ENCODE peak calls at places on chromosomes 11 and 22, in seven cellular contexts. L, T, F, A, X, Z and Y are unnamed samples.

GRCh38 chr22:38724926-38725571 is 19.3 kb downstream of the GTPBP1 start:
- DNase-seq in L (no peak), T (no peak), F (no peak), A (no peak), X (no peak), Z (no peak), Y (no peak)

GRCh38 chr11:130633466-130633865 is 185.0 kb downstream of the ADAMTS15 start:
- DNase-seq in L (no peak), T (no peak), F (no peak), A (no peak), X (no peak), Z (no peak), Y (no peak)

GRCh38 chr11:82786001-82786400 is 52.3 kb upstream of the FAM181B start:
- DNase-seq in L (no peak), T (no peak), F (no peak), A (no peak), X (no peak), Z (no peak), Y (no peak)

GRCh38 chr11:69325446-69325845 is 31.5 kb downstream of the MYEOV start:
- DNase-seq in L (no peak), T (no peak), F (no peak), A (no peak), X (no peak), Z (no peak), Y (no peak)

GRCh38 chr22:25548866-25549464 is 15.5 kb upstream of the GRK3 start:
- DNase-seq in L (no peak), T (no peak), F (no peak), A (no peak), X (no peak), Z (no peak), Y (no peak)

GRCh38 chr11:27263046-27263445 is 100.0 kb downstream of the CCDC34 start:
- DNase-seq in L (peak), T (no peak), F (no peak), A (no peak), X (no peak), Z (no peak), Y (no peak)

GRCh38 chr22:21098099-21098671 is 52.4 kb downstream of the LRRC74B start:
- DNase-seq in L (no peak), T (no peak), F (no peak), A (no peak), X (no peak), Z (no peak), Y (no peak)

GRCh38 chr11:4048340-4048739 is 46.3 kb upstream of the RRM1 start:
- DNase-seq in L (no peak), T (no peak), F (no peak), A (no peak), X (no peak), Z (no peak), Y (no peak)

GRCh38 chr11:28581286-28582242 is 473.4 kb downstream of the METTL15 start:
- DNase-seq in L (no peak), T (no peak), F (no peak), A (no peak), X (no peak), Z (no peak), Y (no peak)

GRCh38 chr11:11157201-11157600 is 195.8 kb downstream of the CSNK2A3 start:
- DNase-seq in L (no peak), T (no peak), F (no peak), A (no peak), X (peak), Z (no peak), Y (peak)

GRCh38 chr11:70115778-70116177 is 37.7 kb downstream of the ANO1 start:
- DNase-seq in L (no peak), T (no peak), F (no peak), A (no peak), X (no peak), Z (no peak), Y (no peak)

GRCh38 chr11:60658409-60658808 is 41.0 kb upstream of the MS4A8 start:
- DNase-seq in L (no peak), T (no peak), F (no peak), A (peak), X (no peak), Z (no peak), Y (no peak)

GRCh38 chr11:93737904-93738612 is 3.2 kb downstream of the TAF1D start:
- DNase-seq in L (no peak), T (no peak), F (no peak), A (no peak), X (no peak), Z (no peak), Y (no peak)

GRCh38 chr22:48177591-48177990 is 1415.1 kb downstream of the TBC1D22A start:
- DNase-seq in L (no peak), T (no peak), F (no peak), A (no peak), X (no peak), Z (no peak), Y (no peak)

GRCh38 chr11:119356349-119357031 is 10.0 kb upstream of the MFRP start:
- DNase-seq in L (peak), T (no peak), F (peak), A (no peak), X (peak), Z (no peak), Y (peak)

GRCh38 chr11:9760180-9760550 is 96.3 kb downstream of the SWAP70 start:
- DNase-seq in L (peak), T (no peak), F (no peak), A (no peak), X (no peak), Z (no peak), Y (no peak)

GRCh38 chr11:126484266-126484665 is 128.8 kb downstream of the ST3GAL4 start:
- DNase-seq in L (no peak), T (no peak), F (no peak), A (no peak), X (no peak), Z (no peak), Y (no peak)

GRCh38 chr11:83147895-83148294 is 9.0 kb upstream of the PCF11 start:
- DNase-seq in L (no peak), T (no peak), F (no peak), A (no peak), X (no peak), Z (no peak), Y (no peak)

GRCh38 chr11:2518112-2518982 is 73.5 kb downstream of the KCNQ1 start:
- DNase-seq in L (peak), T (no peak), F (no peak), A (no peak), X (no peak), Z (no peak), Y (no peak)

GRCh38 chr22:35154937-35155387 is 89.0 kb downstream of the ISX start:
- DNase-seq in L (peak), T (peak), F (no peak), A (no peak), X (peak), Z (no peak), Y (peak)